ENCODE peak calls at places on chromosomes 5 and 9, in four cellular contexts. H is IMR-90, A is keratinocyte, N is K562. D is an unnamed sample.

GRCh38 chr9:133562611-133563285 is 28.2 kb downstream of the ADAMTSL2 start:
- DNase-seq in A (no peak), H (no peak), N (no peak), D (no peak)

GRCh38 chr9:8963882-8964281 is 1164.3 kb upstream of the DMAC1 start:
- DNase-seq in A (no peak), N (no peak), H (no peak), D (no peak)

GRCh38 chr5:56037531-56038010 is 42.8 kb upstream of the IL6ST start:
- DNase-seq in N (peak; percentile 92), A (no peak), H (no peak), D (peak; percentile 66)

GRCh38 chr9:14103115-14103514 is 210.8 kb downstream of the NFIB start:
- DNase-seq in N (no peak), H (peak; percentile 23), A (no peak), D (no peak)

GRCh38 chr9:99491408-99492259 is 269.6 kb downstream of the SEC61B start:
- DNase-seq in H (peak; percentile 70), A (no peak), N (no peak), D (no peak)

GRCh38 chr5:177557041-177557647 is 2.8 kb upstream of the FAM193B start:
- DNase-seq in N (peak; percentile 58), H (no peak), A (no peak), D (no peak)

GRCh38 chr9:84917366-84918063 is 248.0 kb downstream of the NTRK2 start:
- DNase-seq in A (no peak), N (no peak), H (no peak), D (no peak)

GRCh38 chr5:172683696-172684464 is 42.8 kb downstream of the NEURL1B start:
- DNase-seq in N (no peak), A (no peak), H (no peak), D (peak; percentile 15)

GRCh38 chr5:26625099-26625498 is 413.3 kb downstream of the CDH9 start:
- DNase-seq in N (no peak), A (no peak), H (no peak), D (no peak)

GRCh38 chr9:109914280-109915027 is 134.5 kb downstream of the PALM2AKAP2 start:
- DNase-seq in H (peak; percentile 97), N (no peak), A (no peak), D (no peak)

GRCh38 chr5:67350600-67351315 is 154.2 kb upstream of the CD180 start:
- DNase-seq in N (no peak), A (no peak), H (no peak), D (peak; percentile 12)

GRCh38 chr5:69167488-69167845 is 517 bp downstream of the CCNB1 start:
- DNase-seq in H (no peak), N (no peak), A (no peak), D (peak; percentile 17)

GRCh38 chr9:119938871-119939270 is 569.6 kb upstream of the BRINP1 start:
- DNase-seq in N (no peak), H (no peak), A (no peak), D (no peak)

GRCh38 chr5:22557251-22557650 is 295.9 kb downstream of the CDH12 start:
- DNase-seq in N (no peak), H (no peak), A (no peak), D (no peak)

GRCh38 chr5:50302815-50303490 is 138.1 kb downstream of the EMB start:
- DNase-seq in A (peak; percentile 40), N (no peak), H (peak; percentile 47), D (no peak)

GRCh38 chr9:126397056-126397455 is 70.4 kb downstream of the MVB12B start:
- DNase-seq in H (no peak), N (no peak), A (no peak), D (no peak)

GRCh38 chr5:144304683-144305082 is 134.0 kb downstream of the KCTD16 start:
- DNase-seq in H (no peak), A (no peak), N (no peak), D (no peak)

GRCh38 chr9:79080536-79080935 is 491.2 kb upstream of the TLE4 start:
- DNase-seq in N (no peak), H (peak; percentile 8), A (no peak), D (no peak)

GRCh38 chr5:122704247-122705036 is 70.4 kb upstream of the SNX2 start:
- DNase-seq in N (peak; percentile 25), H (peak; percentile 67), A (peak; percentile 15), D (peak; percentile 39)

GRCh38 chr5:122673343-122673742 is 101.5 kb upstream of the SNX2 start:
- DNase-seq in A (no peak), N (no peak), H (no peak), D (no peak)

GRCh38 chr9:100427366-100428263 is 672 bp downstream of the MSANTD3 start:
- DNase-seq in H (peak; percentile 70), N (no peak), A (no peak), D (peak; percentile 70)

GRCh38 chr5:140926903-140927573 is 939 bp downstream of the PCDHAC1 start:
- DNase-seq in A (no peak), N (no peak), H (no peak), D (no peak)

GRCh38 chr5:176700239-176700847 is 53.1 kb downstream of the TSPAN17 start:
- DNase-seq in N (peak; percentile 52), H (no peak), A (no peak), D (peak; percentile 21)

GRCh38 chr5:59466271-59466670 is 427.3 kb downstream of the PDE4D start:
- DNase-seq in H (no peak), N (no peak), A (no peak), D (no peak)

GRCh38 chr9:113873446-113873845 is 2.7 kb upstream of the ZNF618 start:
- DNase-seq in H (no peak), N (no peak), A (no peak), D (no peak)

GRCh38 chr5:96254980-96255681 is 177.9 kb downstream of the PCSK1 start:
- DNase-seq in A (no peak), N (no peak), H (peak; percentile 94), D (peak; percentile 86)

GRCh38 chr5:80246995-80247729 is 8.7 kb downstream of the SERINC5 start:
- DNase-seq in N (peak; percentile 60), A (peak; percentile 71), H (peak; percentile 91), D (peak; percentile 87)

GRCh38 chr9:93300585-93301081 is 116.7 kb downstream of the WNK2 start:
- DNase-seq in N (peak; percentile 6), H (no peak), A (no peak), D (no peak)

GRCh38 chr5:142432369-142432863 is 107.6 kb upstream of the SPRY4 start:
- DNase-seq in N (no peak), A (no peak), H (no peak), D (no peak)

GRCh38 chr9:4238522-4238921 is 61.3 kb downstream of the GLIS3 start:
- DNase-seq in H (peak; percentile 70), A (no peak), N (no peak), D (no peak)

DNA sequence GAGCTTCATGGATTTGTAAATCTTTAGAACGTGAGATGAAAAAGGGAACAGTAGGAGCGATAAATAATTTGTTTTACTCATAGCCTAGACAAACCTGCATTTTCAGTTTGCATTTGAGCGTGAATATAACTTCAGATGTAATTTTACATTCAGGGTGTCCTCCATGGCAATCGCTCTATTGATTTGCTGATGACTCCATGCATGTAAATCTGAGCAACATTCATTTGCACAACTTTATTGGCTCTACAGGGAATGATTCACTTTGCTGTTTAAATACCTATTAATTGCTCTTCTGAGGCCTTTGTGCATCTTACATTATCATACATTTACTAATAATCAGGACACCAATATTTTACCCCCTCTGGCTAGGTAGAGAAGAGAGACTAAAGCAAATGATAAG is 122.2 kb downstream of the EGFLAM start:
- DNase-seq in N (no peak), A (no peak), H (no peak), D (no peak)
- H2AFZ ChIP-seq in N (no peak overlapping the region), A (no peak overlapping the region), H (no peak overlapping the region), D (no peak overlapping the region)

DNA sequence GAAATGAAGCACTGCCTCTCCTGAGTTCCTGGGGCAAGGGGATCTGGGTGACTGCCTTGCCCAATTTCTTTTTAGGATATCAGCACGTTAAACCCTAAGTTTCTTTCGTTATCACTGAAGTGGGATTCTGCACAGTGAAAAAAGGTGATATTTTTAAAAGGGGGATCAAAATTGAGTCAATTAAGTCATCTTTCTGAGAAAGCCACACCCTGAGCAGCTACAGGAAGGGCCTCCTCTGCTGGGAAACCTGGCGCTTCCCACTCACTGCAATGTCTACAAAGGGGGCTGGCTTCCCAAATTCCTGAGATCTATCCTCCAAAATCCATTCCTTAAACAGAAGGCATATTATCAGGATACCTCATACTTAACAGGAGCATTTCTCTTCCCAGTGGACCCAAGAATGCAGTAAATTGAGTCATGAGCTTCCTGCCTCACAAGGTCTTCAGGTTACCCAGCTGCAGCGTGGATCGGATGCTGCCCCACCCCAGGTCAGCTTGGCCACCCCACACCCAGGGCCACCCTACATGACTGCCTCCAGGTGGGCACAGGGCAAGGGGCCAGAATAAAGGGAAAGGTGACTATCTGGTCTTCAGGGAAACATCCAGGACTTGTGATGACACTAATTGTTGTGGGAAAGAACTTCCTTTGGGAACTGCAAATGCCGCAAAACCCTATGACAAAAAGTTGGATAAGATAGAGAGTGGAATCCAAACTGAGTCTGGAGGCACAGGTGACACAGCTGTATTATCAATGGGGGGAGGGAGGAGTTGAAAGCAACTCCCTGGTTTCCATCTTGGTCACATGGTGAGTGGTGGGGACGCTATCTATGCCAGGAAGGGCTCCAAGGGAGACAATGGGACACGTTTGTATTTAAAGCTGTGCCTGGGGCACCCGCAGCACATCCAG is 42.4 kb downstream of the ROR2 start:
- DNase-seq in N (peak; percentile 46), H (peak; percentile 42), A (no peak), D (no peak)
- H3K9me1 ChIP-seq in N (no peaks in the 10 kb centered on the region), H (peaks cover 13% of the 10 kb centered on the region), A (no peaks in the 10 kb centered on the region), D (no peaks in the 10 kb centered on the region)

GRCh38 chr5:10330511-10331105 is 22.9 kb upstream of the MARCHF6 start:
- DNase-seq in A (no peak), H (no peak), N (no peak), D (no peak)

GRCh38 chr5:10329808-10330481 is 22.2 kb upstream of the CMBL start:
- DNase-seq in H (peak; percentile 88), A (no peak), N (no peak), D (no peak)

GRCh38 chr5:10331341-10331796 is 22.1 kb upstream of the MARCHF6 start:
- DNase-seq in A (no peak), N (no peak), H (peak; percentile 82), D (no peak)

GRCh38 chr5:10333154-10334006 is 20.1 kb upstream of the MARCHF6 start:
- DNase-seq in H (peak; percentile 26), A (no peak), N (no peak), D (peak; percentile 39)

GRCh38 chr5:10332301-10332700 is 21.2 kb upstream of the MARCHF6 start:
- DNase-seq in A (no peak), N (no peak), H (no peak), D (no peak)
- H3K27ac ChIP-seq in A (no peak overlapping the region), N (no peak overlapping the region), H (no peak overlapping the region), D (no peak overlapping the region)

GRCh38 chr9:75876999-75877647 is 13.3 kb upstream of the PCSK5 start:
- DNase-seq in A (no peak), N (no peak), H (no peak), D (no peak)

GRCh38 chr9:75878461-75878860 is 12.0 kb upstream of the PCSK5 start:
- DNase-seq in H (no peak), A (no peak), N (no peak), D (no peak)

GRCh38 chr9:75885652-75886051 is 4.8 kb upstream of the PCSK5 start:
- DNase-seq in A (no peak), H (no peak), N (no peak), D (no peak)

DNA sequence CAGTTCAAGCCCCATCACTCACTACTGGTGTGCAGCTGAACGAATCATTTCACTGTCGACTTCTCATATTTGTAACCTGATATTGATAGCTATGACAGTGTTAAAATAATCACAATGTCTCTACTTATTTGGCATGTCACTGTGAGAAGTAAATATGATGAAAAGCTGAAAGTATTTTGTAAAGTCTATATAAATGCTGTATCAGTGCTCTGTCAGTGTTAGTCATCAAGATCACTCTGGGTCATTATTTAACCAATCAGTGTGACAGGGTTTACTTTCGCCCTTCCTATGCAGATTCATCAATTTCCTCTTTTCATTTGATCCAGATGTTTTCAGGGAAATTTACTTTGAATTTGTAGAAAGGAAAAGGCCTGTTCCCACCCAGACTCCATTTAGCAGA is 9.9 kb upstream of the PCSK5 start:
- DNase-seq in A (no peak), N (no peak), H (no peak), D (no peak)
- H2AFZ ChIP-seq in A (no peak overlapping the region), N (no peak overlapping the region), H (no peak overlapping the region), D (no peak overlapping the region)

D was measured in endothelial cell of umbilical vein.